ENCODE peak calls at places on chromosomes 13 and 19, in five cellular contexts. X is Peyer's patch, G is colonic mucosa, A is PC-9, U is psoas muscle. Y is an unnamed sample.
A peak's percentile ranks its signal among the peaks of the same experiment; 100 is the strongest.

GRCh38 chr19:2446390-2446789 is 10.4 kb downstream of the LMNB2 start:
- DNase-seq in G (no peak), X (peak; percentile 54), U (peak; percentile 96), A (no peak), Y (peak; percentile 29)

GRCh38 chr19:50361290-50362029 is 4.0 kb downstream of the NAPSA start:
- DNase-seq in A (peak; percentile 34), X (no peak), G (no peak), U (no peak), Y (no peak)

GRCh38 chr19:7534531-7534980 is 961 bp upstream of the PNPLA6 start:
- DNase-seq in X (peak; percentile 46), G (peak; percentile 68), A (peak; percentile 69), U (peak; percentile 71), Y (no peak)

GRCh38 chr13:97978661-97979450 is 25.4 kb downstream of the IPO5 start:
- DNase-seq in X (no peak), G (no peak), U (no peak), A (no peak), Y (no peak)

GRCh38 chr13:104900186-104900817 is 1635.2 kb downstream of the EFNB2 start:
- DNase-seq in A (no peak), G (no peak), U (no peak), X (no peak), Y (no peak)

GRCh38 chr19:2413629-2414028 is 13.8 kb downstream of the TIMM13 start:
- DNase-seq in G (no peak), X (no peak), A (no peak), U (peak; percentile 49), Y (no peak)

GRCh38 chr13:105928048-105928447 is 607.4 kb downstream of the EFNB2 start:
- DNase-seq in U (no peak), G (no peak), A (no peak), X (no peak), Y (no peak)

GRCh38 chr13:49220856-49221614 is 897 bp downstream of the MLNR start:
- DNase-seq in A (no peak), G (no peak), U (no peak), X (no peak), Y (no peak)

GRCh38 chr13:102970542-102970941 is 95.7 kb downstream of the SLC10A2 start:
- DNase-seq in A (no peak), G (no peak), U (no peak), X (no peak), Y (no peak)

GRCh38 chr13:23899555-23899954 is 2.3 kb upstream of the C1QTNF9B start:
- DNase-seq in X (no peak), G (peak; percentile 48), A (no peak), U (no peak), Y (no peak)

GRCh38 chr13:97883356-97883755 is 70.1 kb upstream of the IPO5 start:
- DNase-seq in A (no peak), G (no peak), X (no peak), U (no peak), Y (no peak)

GRCh38 chr13:40059540-40060232 is 404.2 kb downstream of the COG6 start:
- DNase-seq in U (no peak), A (no peak), X (no peak), G (no peak), Y (no peak)

GRCh38 chr13:72808917-72809500 is 27.1 kb downstream of the PIBF1 start:
- DNase-seq in U (no peak), A (no peak), G (no peak), X (no peak), Y (no peak)

GRCh38 chr13:95641291-95641811 is 3.2 kb downstream of the DZIP1 start:
- DNase-seq in U (no peak), G (no peak), X (no peak), A (no peak), Y (no peak)

GRCh38 chr19:45638930-45639729 is at the start of gene EML2:
- DNase-seq in U (peak; percentile 60), X (peak; percentile 60), G (peak; percentile 78), A (no peak), Y (peak; percentile 56)

GRCh38 chr19:32857584-32857983 is 12.0 kb downstream of the SLC7A9 start:
- DNase-seq in X (no peak), G (no peak), A (no peak), U (no peak), Y (no peak)

GRCh38 chr19:56309511-56310185 is 5.0 kb downstream of the ZSCAN5A start:
- DNase-seq in A (no peak), G (peak; percentile 48), X (peak; percentile 32), U (peak; percentile 65), Y (peak; percentile 45)

GRCh38 chr13:93534181-93534700 is 307.6 kb downstream of the GPC6 start:
- DNase-seq in X (no peak), G (no peak), U (no peak), A (no peak), Y (no peak)

GRCh38 chr13:102234618-102235017 is 167.2 kb downstream of the FGF14 start:
- DNase-seq in A (no peak), U (no peak), X (no peak), G (no peak), Y (no peak)

GRCh38 chr19:27770095-27770494 is 1442.9 kb downstream of the UQCRFS1 start:
- DNase-seq in G (no peak), U (no peak), X (no peak), A (no peak), Y (no peak)

GRCh38 chr13:31461923-31462322 is 262.1 kb downstream of the B3GLCT start:
- DNase-seq in U (no peak), A (no peak), G (no peak), X (no peak), Y (no peak)

GRCh38 chr19:10402441-10403038 is 802 bp downstream of the CDC37 start:
- DNase-seq in X (no peak), A (peak; percentile 44), G (peak; percentile 61), U (peak; percentile 64), Y (no peak)

GRCh38 chr19:35872180-35872579 is 3.8 kb downstream of the APLP1 start:
- DNase-seq in U (no peak), G (no peak), A (no peak), X (no peak), Y (no peak)

GRCh38 chr19:33438016-33438671 is 64.6 kb downstream of the CEBPG start:
- DNase-seq in A (no peak), X (no peak), U (peak; percentile 71), G (no peak), Y (no peak)

GRCh38 chr19:12139885-12140544 is at the start of gene ZNF20:
- DNase-seq in U (peak; percentile 97), G (peak; percentile 99), A (peak; percentile 93), X (peak; percentile 99), Y (peak; percentile 74)

GRCh38 chr13:46389985-46390384 is 2.9 kb upstream of the RUBCNL start:
- DNase-seq in U (peak; percentile 46), A (no peak), X (peak; percentile 61), G (peak; percentile 72), Y (no peak)

GRCh38 chr19:33872445-33873320 is 76.0 kb downstream of the KCTD15 start:
- DNase-seq in G (no peak), A (no peak), X (no peak), U (no peak), Y (no peak)

GRCh38 chr13:20190481-20191310 is 2.0 kb downstream of the GJB2 start:
- DNase-seq in G (no peak), A (no peak), X (no peak), U (no peak), Y (no peak)

GRCh38 chr19:12364391-12365093 is 941 bp downstream of the ZNF442 start:
- DNase-seq in A (no peak), X (no peak), G (peak; percentile 29), U (peak; percentile 54), Y (no peak)

GRCh38 chr19:33365676-33366075 is 7.8 kb upstream of the CEBPG start:
- DNase-seq in G (peak; percentile 65), U (no peak), A (no peak), X (no peak), Y (no peak)

GRCh38 chr19:46081928-46082727 is 41.3 kb upstream of the IGFL4 start:
- DNase-seq in A (no peak), G (peak; percentile 35), U (no peak), X (no peak), Y (no peak)

GRCh38 chr19:48330012-48330681 is 4.8 kb downstream of the EMP3 start:
- DNase-seq in X (peak; percentile 88), G (peak; percentile 88), A (no peak), U (peak; percentile 82), Y (peak; percentile 76)

GRCh38 chr13:94886191-94886590 is 173.8 kb upstream of the SOX21 start:
- DNase-seq in G (no peak), U (no peak), A (no peak), X (no peak), Y (no peak)

GRCh38 chr19:13526552-13526951 is 20.3 kb upstream of the CACNA1A start:
- DNase-seq in G (no peak), X (no peak), A (no peak), U (no peak), Y (no peak)

DNA sequence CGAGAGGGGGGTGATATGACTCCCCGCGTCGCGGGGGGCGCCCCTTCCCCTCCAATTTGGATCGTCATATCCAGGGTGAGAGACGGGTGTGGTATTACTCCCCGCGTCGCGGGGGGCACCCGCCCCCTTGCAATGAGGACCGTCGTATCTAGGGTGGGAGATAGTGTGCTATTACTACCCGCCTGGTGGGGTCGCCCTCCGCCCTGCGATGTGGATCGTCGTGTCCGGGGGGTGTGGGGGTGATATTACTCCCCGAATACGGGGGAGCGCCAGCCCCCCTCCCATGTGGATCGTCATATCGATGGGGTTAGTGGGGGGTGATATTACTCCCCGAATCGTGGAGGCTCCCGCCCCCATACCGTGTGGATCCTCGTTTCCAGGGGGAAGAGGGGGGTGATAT is 29.2 kb upstream of the RGCC start:
- DNase-seq in G (peak; percentile 20), X (no peak), A (no peak), U (no peak), Y (peak; percentile 25)
- H3K27ac ChIP-seq in G (no peak overlapping the region), X (no peak overlapping the region), A (no peak overlapping the region), U (no peak overlapping the region), Y (no peak overlapping the region)

GRCh38 chr19:21482863-21483276 is 22.5 kb upstream of the ZNF429 start:
- DNase-seq in U (peak; percentile 77), G (peak; percentile 45), X (peak; percentile 23), A (no peak), Y (peak; percentile 54)
- TF ChIP-seq CTCF in U (peak; percentile 63), G (peak; percentile 64), X (peak; percentile 71), A (peak; percentile 84), Y (peak; percentile 82)

DNA sequence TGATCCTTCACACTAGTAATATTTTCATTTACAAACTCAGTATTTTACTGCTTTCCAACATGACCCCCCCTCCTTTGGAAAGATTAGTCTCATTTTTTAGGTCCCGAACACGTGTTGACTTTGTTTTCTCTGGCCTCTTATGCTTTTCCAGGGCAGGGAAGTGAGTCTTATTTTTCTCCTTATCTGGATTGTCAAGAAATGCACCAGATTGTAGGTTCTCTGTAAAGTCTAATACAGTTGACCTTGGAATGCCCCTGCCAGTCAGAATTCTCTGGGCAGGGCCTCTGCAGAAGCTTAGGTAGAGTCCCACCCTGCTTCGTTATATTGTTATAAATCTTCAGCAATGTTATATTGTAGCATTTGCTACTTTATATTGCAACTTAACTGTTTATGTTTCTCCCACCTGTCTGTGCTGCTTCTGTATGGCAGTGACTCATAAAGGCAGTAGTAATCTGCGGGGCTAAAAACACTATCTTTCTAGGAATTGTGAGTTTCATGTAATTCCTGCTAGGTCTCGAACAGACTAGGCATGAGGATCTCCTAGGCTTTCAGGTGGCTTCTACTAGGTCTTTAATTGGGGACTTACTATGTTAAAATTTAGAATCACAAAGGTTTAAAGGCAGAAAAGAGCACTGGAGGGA is 2.0 kb downstream of the TDRD3 start:
- DNase-seq in U (no peak), A (no peak), G (peak; percentile 32), X (no peak), Y (no peak)
- H3K27ac ChIP-seq in U (peak overlapping the region; percentile 92), A (peak overlapping the region; percentile 57), G (peak overlapping the region; percentile 97), X (peak overlapping the region; percentile 98), Y (no peak overlapping the region)

GRCh38 chr13:25046274-25046984 is 49.5 kb upstream of the PABPC3 start:
- DNase-seq in X (no peak), G (no peak), A (no peak), U (no peak), Y (no peak)
- TF ChIP-seq CTCF in X (no peak), G (no peak), A (no peak), U (no peak), Y (no peak)